ENCODE peak calls at places on chromosome 20, in seven cellular contexts. One of them, this sample, is unnamed.

GRCh38 chr20:57291003-57291402 is 24.6 kb upstream of the BMP7 start:
- DNase-seq in H1: peak
- DNase-seq in SK-N-SH: no peak
- DNase-seq in HepG2: no peak
- DNase-seq in K562: no peak
- DNase-seq in GM12878: no peak
- DNase-seq in HCT116: no peak
- DNase-seq in this sample: peak

GRCh38 chr20:63931735-63932134 is 24.5 kb downstream of the UCKL1 start:
- DNase-seq in HepG2: no peak
- DNase-seq in K562: no peak
- DNase-seq in SK-N-SH: no peak
- DNase-seq in HCT116: no peak
- DNase-seq in GM12878: no peak
- DNase-seq in H1: no peak
- DNase-seq in this sample: no peak

GRCh38 chr20:15491564-15491963 is 1081.7 kb downstream of the KIF16B start:
- DNase-seq in K562: no peak
- DNase-seq in HCT116: no peak
- DNase-seq in GM12878: no peak
- DNase-seq in H1: peak
- DNase-seq in SK-N-SH: no peak
- DNase-seq in HepG2: no peak
- DNase-seq in this sample: no peak

GRCh38 chr20:2757001-2757400 is 43.4 kb downstream of the CPXM1 start:
- DNase-seq in H1: no peak
- DNase-seq in K562: no peak
- DNase-seq in SK-N-SH: no peak
- DNase-seq in HepG2: no peak
- DNase-seq in HCT116: no peak
- DNase-seq in GM12878: no peak
- DNase-seq in this sample: no peak

GRCh38 chr20:513429-513828 is 30.2 kb downstream of the CSNK2A1 start:
- DNase-seq in HepG2: no peak
- DNase-seq in SK-N-SH: no peak
- DNase-seq in K562: no peak
- DNase-seq in HCT116: no peak
- DNase-seq in H1: no peak
- DNase-seq in GM12878: no peak
- DNase-seq in this sample: no peak

GRCh38 chr20:7358670-7359069 is 581.6 kb downstream of the HAO1 start:
- DNase-seq in HCT116: no peak
- DNase-seq in SK-N-SH: no peak
- DNase-seq in K562: no peak
- DNase-seq in GM12878: no peak
- DNase-seq in HepG2: no peak
- DNase-seq in H1: no peak
- DNase-seq in this sample: no peak

GRCh38 chr20:47999166-47999565 is 213.9 kb upstream of the SULF2 start:
- DNase-seq in K562: no peak
- DNase-seq in H1: no peak
- DNase-seq in SK-N-SH: no peak
- DNase-seq in HepG2: no peak
- DNase-seq in HCT116: no peak
- DNase-seq in GM12878: no peak
- DNase-seq in this sample: no peak

GRCh38 chr20:58523072-58523681 is 8.0 kb upstream of the APCDD1L start:
- DNase-seq in HCT116: no peak
- DNase-seq in K562: no peak
- DNase-seq in GM12878: no peak
- DNase-seq in H1: no peak
- DNase-seq in SK-N-SH: peak
- DNase-seq in HepG2: no peak
- DNase-seq in this sample: no peak

GRCh38 chr20:49508435-49509199 is 26.1 kb upstream of the KCNB1 start:
- DNase-seq in GM12878: peak
- DNase-seq in SK-N-SH: peak
- DNase-seq in HCT116: peak
- DNase-seq in HepG2: peak
- DNase-seq in K562: peak
- DNase-seq in H1: no peak
- DNase-seq in this sample: peak

GRCh38 chr20:845967-846893 is 12.7 kb downstream of the FAM110A start:
- DNase-seq in SK-N-SH: no peak
- DNase-seq in HCT116: no peak
- DNase-seq in HepG2: no peak
- DNase-seq in H1: no peak
- DNase-seq in GM12878: no peak
- DNase-seq in K562: no peak
- DNase-seq in this sample: no peak

GRCh38 chr20:24747881-24748595 is 201.0 kb upstream of the CST7 start:
- DNase-seq in HCT116: no peak
- DNase-seq in SK-N-SH: no peak
- DNase-seq in HepG2: no peak
- DNase-seq in GM12878: no peak
- DNase-seq in H1: no peak
- DNase-seq in K562: no peak
- DNase-seq in this sample: no peak

GRCh38 chr20:4171538-4172116 is 156.3 kb upstream of the RNF24 start:
- DNase-seq in SK-N-SH: peak
- DNase-seq in K562: no peak
- DNase-seq in HCT116: no peak
- DNase-seq in GM12878: no peak
- DNase-seq in HepG2: peak
- DNase-seq in H1: no peak
- DNase-seq in this sample: no peak

GRCh38 chr20:56829788-56830385 is 200.8 kb downstream of the TFAP2C start:
- DNase-seq in HepG2: peak
- DNase-seq in H1: no peak
- DNase-seq in GM12878: no peak
- DNase-seq in K562: no peak
- DNase-seq in SK-N-SH: no peak
- DNase-seq in HCT116: no peak
- DNase-seq in this sample: peak

GRCh38 chr20:28562510-28562898 is 2695.0 kb upstream of the DEFB115 start:
- DNase-seq in SK-N-SH: no peak
- DNase-seq in GM12878: no peak
- DNase-seq in H1: no peak
- DNase-seq in K562: peak
- DNase-seq in HCT116: no peak
- DNase-seq in HepG2: no peak
- DNase-seq in this sample: no peak

GRCh38 chr20:62511915-62512610 is 36.3 kb upstream of the GATA5 start:
- DNase-seq in H1: no peak
- DNase-seq in HCT116: no peak
- DNase-seq in K562: no peak
- DNase-seq in HepG2: no peak
- DNase-seq in SK-N-SH: no peak
- DNase-seq in GM12878: no peak
- DNase-seq in this sample: no peak

GRCh38 chr20:17955302-17955701 is 13.3 kb downstream of the SNX5 start:
- DNase-seq in K562: no peak
- DNase-seq in SK-N-SH: no peak
- DNase-seq in H1: no peak
- DNase-seq in GM12878: no peak
- DNase-seq in HepG2: no peak
- DNase-seq in HCT116: no peak
- DNase-seq in this sample: no peak

GRCh38 chr20:4736875-4737274 is 15.2 kb downstream of the PRND start:
- DNase-seq in HCT116: no peak
- DNase-seq in K562: no peak
- DNase-seq in SK-N-SH: no peak
- DNase-seq in HepG2: no peak
- DNase-seq in GM12878: no peak
- DNase-seq in H1: no peak
- DNase-seq in this sample: no peak

DNA sequence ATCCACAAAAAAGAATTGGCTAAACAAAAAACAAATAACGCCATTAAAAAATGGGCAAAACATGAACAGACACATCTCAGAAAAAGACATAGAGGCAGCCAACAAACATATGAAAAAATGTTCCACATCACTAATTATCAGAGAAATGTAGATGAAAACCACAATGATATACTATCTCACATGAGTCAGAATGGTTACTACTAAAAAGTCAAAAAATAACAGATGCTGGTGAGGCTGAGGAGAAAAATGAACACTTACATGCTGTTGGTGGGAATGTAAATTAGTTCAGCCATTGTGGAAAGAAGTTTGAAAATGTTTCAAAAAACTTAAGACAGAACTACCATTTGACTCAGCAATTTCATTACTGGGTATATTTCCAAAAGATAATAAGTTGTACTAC is 430.1 kb upstream of the JAG1 start:
- DNase-seq in HepG2: no peak
- DNase-seq in K562: no peak
- DNase-seq in SK-N-SH: no peak
- DNase-seq in GM12878: no peak
- DNase-seq in HCT116: no peak
- DNase-seq in H1: no peak
- DNase-seq in this sample: no peak
- TF ChIP-seq JUND in HepG2: no peak
- TF ChIP-seq JUND in K562: no peak
- TF ChIP-seq JUND in SK-N-SH: no peak
- TF ChIP-seq JUND in GM12878: no peak
- TF ChIP-seq JUND in HCT116: no peak
- TF ChIP-seq JUND in H1: no peak
- TF ChIP-seq JUND in this sample: no peak

GRCh38 chr20:60139663-60140446 is 181.6 kb downstream of the CDH26 start:
- DNase-seq in SK-N-SH: no peak
- DNase-seq in K562: no peak
- DNase-seq in H1: no peak
- DNase-seq in GM12878: no peak
- DNase-seq in HCT116: no peak
- DNase-seq in HepG2: no peak
- DNase-seq in this sample: no peak
- TF ChIP-seq JUND in SK-N-SH: no peak
- TF ChIP-seq JUND in K562: no peak
- TF ChIP-seq JUND in H1: no peak
- TF ChIP-seq JUND in GM12878: no peak
- TF ChIP-seq JUND in HCT116: no peak
- TF ChIP-seq JUND in HepG2: no peak
- TF ChIP-seq JUND in this sample: no peak

DNA sequence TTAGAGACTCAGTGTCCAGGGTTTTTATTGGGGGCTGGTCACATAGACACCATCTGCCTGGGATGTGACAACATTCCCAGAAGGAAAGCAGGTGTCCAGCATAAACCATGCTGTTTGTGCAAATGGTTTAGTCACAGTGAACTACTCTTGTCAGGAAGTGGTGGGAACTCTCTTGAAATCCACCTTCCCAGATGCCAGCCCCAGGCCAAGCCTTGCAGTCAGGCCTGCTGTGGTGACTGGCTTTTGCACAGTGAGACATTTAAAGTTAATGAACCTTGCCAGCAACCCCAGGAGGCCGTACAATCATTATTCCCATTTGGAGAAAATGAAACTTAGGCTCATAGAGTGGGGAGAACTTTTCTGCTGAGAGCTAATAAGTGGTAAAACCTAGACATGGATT is 242.5 kb upstream of the KCNG1 start:
- DNase-seq in GM12878: no peak
- DNase-seq in K562: no peak
- DNase-seq in HepG2: no peak
- DNase-seq in H1: no peak
- DNase-seq in SK-N-SH: no peak
- DNase-seq in HCT116: no peak
- DNase-seq in this sample: no peak
- TF ChIP-seq JUND in GM12878: no peak
- TF ChIP-seq JUND in K562: no peak
- TF ChIP-seq JUND in HepG2: no peak
- TF ChIP-seq JUND in H1: no peak
- TF ChIP-seq JUND in SK-N-SH: no peak
- TF ChIP-seq JUND in HCT116: no peak
- TF ChIP-seq JUND in this sample: no peak

GRCh38 chr20:35503841-35504460 is 25.5 kb downstream of the C20orf173 start:
- DNase-seq in K562: no peak
- DNase-seq in H1: no peak
- DNase-seq in SK-N-SH: no peak
- DNase-seq in HCT116: no peak
- DNase-seq in HepG2: no peak
- DNase-seq in GM12878: no peak
- DNase-seq in this sample: no peak
- TF ChIP-seq JUND in K562: no peak
- TF ChIP-seq JUND in H1: no peak
- TF ChIP-seq JUND in SK-N-SH: no peak
- TF ChIP-seq JUND in HCT116: no peak
- TF ChIP-seq JUND in HepG2: no peak
- TF ChIP-seq JUND in GM12878: no peak
- TF ChIP-seq JUND in this sample: no peak

GRCh38 chr20:10077886-10078285 is 43.1 kb downstream of the ANKEF1 start:
- DNase-seq in HepG2: no peak
- DNase-seq in HCT116: no peak
- DNase-seq in GM12878: no peak
- DNase-seq in SK-N-SH: no peak
- DNase-seq in H1: no peak
- DNase-seq in K562: no peak
- DNase-seq in this sample: no peak

GRCh38 chr20:10079964-10080363 is 45.2 kb downstream of the ANKEF1 start:
- DNase-seq in K562: no peak
- DNase-seq in H1: no peak
- DNase-seq in HepG2: no peak
- DNase-seq in HCT116: no peak
- DNase-seq in SK-N-SH: no peak
- DNase-seq in GM12878: no peak
- DNase-seq in this sample: no peak

GRCh38 chr20:10078403-10078802 is 43.6 kb downstream of the ANKEF1 start:
- DNase-seq in GM12878: no peak
- DNase-seq in K562: no peak
- DNase-seq in H1: no peak
- DNase-seq in HepG2: no peak
- DNase-seq in SK-N-SH: no peak
- DNase-seq in HCT116: no peak
- DNase-seq in this sample: peak

GRCh38 chr20:10077081-10077471 is 42.3 kb downstream of the ANKEF1 start:
- DNase-seq in GM12878: no peak
- DNase-seq in K562: peak
- DNase-seq in H1: peak
- DNase-seq in HepG2: no peak
- DNase-seq in SK-N-SH: no peak
- DNase-seq in HCT116: no peak
- DNase-seq in this sample: no peak

DNA sequence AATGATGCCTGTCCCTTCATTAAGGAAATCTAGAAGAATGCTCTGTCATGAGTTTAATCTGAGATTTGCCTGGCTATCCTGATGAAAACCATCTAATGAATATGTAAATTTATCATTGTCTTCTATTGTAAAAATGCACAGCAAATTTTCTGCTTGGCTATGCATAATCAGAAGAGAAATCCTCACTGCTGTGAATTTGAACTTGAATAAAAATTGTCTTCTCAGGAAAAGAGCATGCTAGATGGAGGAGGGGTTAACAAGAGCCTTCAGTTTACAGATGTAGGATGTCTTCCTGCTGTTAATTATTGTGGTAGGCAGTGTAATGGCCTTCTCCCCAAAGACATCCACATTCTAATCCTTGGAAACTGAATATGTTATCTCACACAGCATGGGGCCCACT is 45.8 kb downstream of the ANKEF1 start:
- DNase-seq in K562: no peak
- DNase-seq in SK-N-SH: no peak
- DNase-seq in GM12878: no peak
- DNase-seq in HCT116: no peak
- DNase-seq in H1: no peak
- DNase-seq in HepG2: no peak
- DNase-seq in this sample: no peak
- TF ChIP-seq JUND in K562: no peak
- TF ChIP-seq JUND in SK-N-SH: no peak
- TF ChIP-seq JUND in GM12878: no peak
- TF ChIP-seq JUND in HCT116: no peak
- TF ChIP-seq JUND in H1: no peak
- TF ChIP-seq JUND in HepG2: no peak
- TF ChIP-seq JUND in this sample: no peak